ENCODE peak calls at places on chromosomes 16 and 17, in ten cellular contexts. T is transverse colon, Q is HL-60, D is endothelial cell of umbilical vein, K is GM23338, Z is Panc1, Y is GM12891, N is stomach, B is breast epithelium, C is HCT116. F is an unnamed sample.
A peak's percentile ranks its signal among the peaks of the same experiment; 100 is the strongest.

GRCh38 chr16:4184038-4184702 is 57.7 kb downstream of the SRL start:
- DNase-seq in T (no peak), Q (no peak), D (no peak), K (no peak), Z (no peak), Y (no peak), N (no peak), B (peak; percentile 22), C (no peak), F (no peak)

GRCh38 chr17:20028436-20028835 is 19.3 kb downstream of the SPECC1 start:
- DNase-seq in T (no peak), Q (no peak), D (no peak), K (no peak), Z (no peak), Y (no peak), N (no peak), B (no peak), C (no peak), F (no peak)

GRCh38 chr16:84247844-84248243 is 8.0 kb upstream of the KCNG4 start:
- DNase-seq in T (no peak), Q (no peak), D (no peak), K (no peak), Z (no peak), Y (no peak), N (no peak), B (no peak), C (no peak), F (no peak)

GRCh38 chr17:59853168-59853918 is 39.4 kb downstream of the TUBD1 start:
- DNase-seq in T (peak; percentile 83), Q (no peak), D (peak; percentile 85), K (peak; percentile 94), Z (peak; percentile 97), Y (peak; percentile 23), N (peak; percentile 91), B (no peak), C (no peak), F (no peak)

GRCh38 chr16:84044108-84044488 is 1.5 kb upstream of the SLC38A8 start:
- DNase-seq in T (no peak), Q (no peak), D (peak; percentile 20), K (peak; percentile 72), Z (no peak), Y (no peak), N (no peak), B (no peak), C (peak; percentile 41), F (no peak)

GRCh38 chr17:7781467-7781866 is 52.5 kb upstream of the KDM6B start:
- DNase-seq in T (no peak), Q (no peak), D (no peak), K (no peak), Z (no peak), Y (peak; percentile 41), N (no peak), B (no peak), C (no peak), F (no peak)

GRCh38 chr16:57444711-57445110 is 2.5 kb downstream of the CIAPIN1 start:
- DNase-seq in T (no peak), Q (no peak), D (no peak), K (no peak), Z (no peak), Y (no peak), N (no peak), B (no peak), C (no peak), F (no peak)

GRCh38 chr16:50857881-50858280 is 116.0 kb downstream of the CYLD start:
- DNase-seq in T (no peak), Q (no peak), D (no peak), K (no peak), Z (no peak), Y (no peak), N (no peak), B (no peak), C (no peak), F (no peak)

GRCh38 chr17:79654960-79655382 is 44.1 kb upstream of the RBFOX3 start:
- DNase-seq in T (no peak), Q (no peak), D (no peak), K (no peak), Z (no peak), Y (no peak), N (peak; percentile 23), B (no peak), C (no peak), F (no peak)

DNA sequence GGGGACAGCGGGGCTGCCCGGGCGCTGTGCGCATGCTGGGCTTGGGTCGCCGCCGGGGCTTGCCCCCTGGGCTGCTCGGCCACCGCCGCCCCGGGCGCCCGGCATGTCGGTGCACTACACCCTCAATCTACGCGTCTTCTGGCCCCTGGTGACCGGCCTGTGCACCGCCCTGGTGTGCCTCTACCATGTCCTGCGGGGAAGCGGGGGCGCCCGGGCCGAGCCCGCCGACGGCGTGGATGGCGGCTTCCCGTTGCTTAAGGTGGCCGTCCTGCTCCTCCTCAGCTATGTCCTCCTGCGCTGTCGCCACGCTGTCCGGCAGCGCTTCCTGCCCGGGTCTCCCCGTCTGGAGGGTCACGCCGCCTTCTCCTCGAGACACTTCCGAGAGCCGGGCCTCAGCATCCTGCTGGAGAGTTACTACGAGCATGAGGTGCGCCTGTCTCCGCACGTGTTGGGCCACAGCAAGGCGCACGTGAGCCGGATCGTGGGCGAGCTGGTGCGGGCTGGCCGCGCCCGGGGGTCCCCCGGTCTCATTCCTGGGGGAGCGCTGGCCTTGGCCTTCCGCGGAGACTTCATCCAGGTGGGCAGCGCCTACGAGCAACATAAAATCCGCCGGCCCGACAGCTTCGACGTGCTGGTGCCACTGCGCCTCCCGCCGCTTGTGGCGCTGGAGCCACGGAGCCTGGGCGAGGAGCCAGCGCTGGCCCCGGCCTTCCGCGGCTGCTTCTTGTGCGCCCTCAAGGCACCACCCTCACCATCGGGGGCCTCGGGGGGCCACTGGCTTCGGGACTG is 789 bp downstream of the ITPRIPL2 start:
- DNase-seq in T (peak; percentile 69), Q (no peak), D (peak; percentile 79), K (peak; percentile 84), Z (no peak), Y (peak; percentile 43), N (peak; percentile 61), B (peak; percentile 68), C (no peak), F (no peak)
- TF ChIP-seq POLR2AphosphoS5 in T (peak; percentile 51), Q (no peak), D (no peak), K (no peak), Z (peak; percentile 18), Y (no peak), N (peak; percentile 20), B (peak; percentile 76), C (peak; percentile 22), F (no peak)

DNA sequence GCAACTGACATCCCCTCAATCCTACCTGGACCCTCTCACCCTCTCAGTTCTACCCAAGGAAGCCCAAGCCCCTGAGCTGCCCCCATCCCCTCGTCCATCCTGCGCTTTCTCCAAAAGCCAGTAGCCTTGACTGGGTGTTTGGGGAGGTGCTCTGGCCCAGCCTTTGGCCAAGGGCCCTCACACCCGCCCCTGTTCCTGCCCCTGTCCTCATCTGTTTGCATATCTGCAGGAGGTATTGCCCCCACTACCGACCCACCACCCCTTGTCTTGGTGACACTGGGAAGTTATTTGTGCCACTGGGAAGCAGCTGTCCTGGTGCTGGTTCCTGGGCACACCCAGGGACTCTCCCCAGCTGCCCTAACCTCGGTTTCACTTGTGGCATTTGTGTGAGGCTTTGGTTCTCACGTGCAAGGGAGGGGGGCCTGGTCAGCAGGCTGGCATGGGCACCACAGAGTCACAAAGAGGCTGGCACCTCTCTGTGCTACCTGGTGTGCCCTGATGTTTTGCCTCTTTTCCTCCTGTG is 75.3 kb downstream of the MRC2 start:
- DNase-seq in T (no peak), Q (no peak), D (no peak), K (no peak), Z (no peak), Y (no peak), N (no peak), B (no peak), C (no peak), F (no peak)
- TF ChIP-seq POLR2AphosphoS5 in T (no peak), Q (no peak), D (no peak), K (no peak), Z (no peak), Y (no peak), N (no peak), B (no peak), C (no peak), F (no peak)

DNA sequence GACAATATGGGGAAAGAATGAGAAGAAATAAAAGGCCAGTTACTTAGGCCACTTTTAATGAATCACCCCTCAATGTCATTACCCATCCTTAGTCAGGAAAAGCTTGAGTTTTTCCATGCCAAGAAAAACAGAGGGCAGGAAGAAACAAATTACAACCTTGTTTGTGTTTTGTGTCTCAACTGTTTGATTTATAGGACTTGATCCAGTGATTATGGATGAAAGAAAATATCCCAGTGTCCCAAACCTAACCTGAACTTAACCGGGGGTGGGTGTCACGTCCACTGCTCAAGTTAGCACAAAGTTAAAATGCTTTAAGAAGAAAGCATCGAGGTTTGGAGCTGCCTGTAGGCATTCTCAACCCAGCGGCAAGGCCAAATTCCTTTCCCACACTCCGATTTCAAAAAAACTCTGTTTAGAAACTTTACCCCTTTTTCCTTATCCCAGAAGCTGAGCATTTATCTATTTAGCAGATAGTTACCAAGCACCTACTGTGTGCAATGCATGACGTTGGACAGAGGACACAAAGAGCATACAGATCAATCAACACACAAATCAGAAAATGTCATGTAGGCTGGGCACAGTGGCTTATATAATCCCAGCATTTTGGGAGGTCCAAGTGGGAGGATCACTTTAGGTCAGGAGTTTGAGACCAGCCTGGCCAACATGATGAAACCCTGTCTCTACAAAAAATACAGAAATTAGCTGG is 14.0 kb upstream of the CYB5B start:
- DNase-seq in T (no peak), Q (no peak), D (peak; percentile 95), K (no peak), Z (no peak), Y (no peak), N (no peak), B (no peak), C (peak; percentile 83), F (no peak)
- TF ChIP-seq POLR2AphosphoS5 in T (no peak), Q (no peak), D (peak; percentile 91), K (no peak), Z (peak; percentile 72), Y (no peak), N (no peak), B (no peak), C (peak; percentile 60), F (no peak)

GRCh38 chr17:1143573-1143972 is 36.2 kb downstream of the ABR start:
- DNase-seq in T (no peak), Q (no peak), D (no peak), K (peak; percentile 65), Z (no peak), Y (no peak), N (no peak), B (no peak), C (no peak), F (no peak)
- TF ChIP-seq POLR2AphosphoS5 in T (no peak), Q (no peak), D (no peak), K (no peak), Z (no peak), Y (no peak), N (no peak), B (no peak), C (no peak), F (no peak)

DNA sequence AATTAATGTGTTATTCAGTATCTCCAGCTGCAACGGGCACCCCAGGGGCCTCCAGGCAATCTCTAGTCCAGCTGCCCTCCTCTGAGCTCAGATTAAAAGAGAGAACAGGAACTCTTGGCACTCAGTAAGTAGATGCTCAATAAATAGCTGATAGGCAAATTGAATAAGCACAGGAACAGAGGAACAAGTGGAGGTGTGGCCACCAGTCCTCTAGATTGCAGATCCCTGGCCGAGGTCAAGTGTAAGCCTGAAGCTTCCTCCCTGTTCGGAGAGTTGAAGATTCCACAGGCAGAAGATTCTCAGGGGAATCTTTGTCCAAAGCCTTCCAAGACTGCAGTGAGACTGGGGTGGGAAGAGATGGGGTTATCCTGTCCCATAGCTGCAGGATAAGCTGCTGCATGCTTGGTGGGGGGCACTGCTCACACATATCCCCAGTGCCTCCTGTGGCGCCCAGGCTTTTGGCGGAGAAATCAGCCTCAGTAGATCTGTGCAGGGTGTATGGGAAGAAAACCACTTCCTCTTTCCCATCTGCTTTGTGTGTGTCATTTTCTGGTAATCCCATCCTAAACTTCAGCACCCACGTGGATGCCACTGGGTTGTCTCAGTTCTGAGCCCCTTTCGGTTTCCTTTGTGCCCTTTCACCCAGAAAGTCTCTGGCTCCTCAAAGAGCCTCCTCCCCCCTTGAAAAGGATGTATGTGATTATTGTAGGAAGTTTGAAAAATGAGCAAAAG is 12.1 kb downstream of the CD300A start:
- DNase-seq in T (peak; percentile 45), Q (peak; percentile 45), D (no peak), K (no peak), Z (no peak), Y (no peak), N (no peak), B (no peak), C (no peak), F (no peak)
- TF ChIP-seq POLR2AphosphoS5 in T (no peak), Q (no peak), D (no peak), K (no peak), Z (no peak), Y (no peak), N (no peak), B (no peak), C (no peak), F (no peak)